ENCODE peak calls at places on chromosomes 4 and X, in five cellular contexts. I is cardiac muscle cell, T is K562, D is osteoblast, N is heart right ventricle. W is an unnamed sample.

GRCh38 chr4:20831746-20832145 is 131.5 kb downstream of the PACRGL start:
- DNase-seq in I (no peak), T (no peak), D (no peak), N (no peak), W (no peak)

GRCh38 chr4:184961693-184962092 is 56.6 kb upstream of the HELT start:
- DNase-seq in I (no peak), T (peak; percentile 57), D (no peak), N (no peak), W (no peak)

GRCh38 chr4:35800669-35801068 is 443.6 kb downstream of the ARAP2 start:
- DNase-seq in I (no peak), T (no peak), D (no peak), N (no peak), W (no peak)

GRCh38 chr4:83556006-83556712 is 20.3 kb downstream of the GPAT3 start:
- DNase-seq in I (no peak), T (no peak), D (no peak), N (no peak), W (no peak)

GRCh38 chrX:43139645-43140044 is 361.7 kb upstream of the PPP1R2C start:
- DNase-seq in I (no peak), T (no peak), D (no peak), N (no peak), W (no peak)

GRCh38 chrX:56785442-56785841 is 56.4 kb downstream of the NBDY start:
- DNase-seq in I (no peak), T (no peak), D (no peak), N (no peak), W (no peak)

GRCh38 chr4:3384391-3384770 is 57.4 kb upstream of the HGFAC start:
- DNase-seq in I (no peak), T (no peak), D (peak; percentile 21), N (no peak), W (no peak)

GRCh38 chr4:19026281-19026680 is 1004.7 kb upstream of the LCORL start:
- DNase-seq in I (no peak), T (no peak), D (no peak), N (no peak), W (peak; percentile 35)

GRCh38 chr4:76585897-76586360 is 150.9 kb downstream of the SHROOM3 start:
- DNase-seq in I (peak; percentile 85), T (peak; percentile 11), D (no peak), N (peak; percentile 74), W (peak; percentile 89)

GRCh38 chr4:180953572-180953971 is 1289.6 kb upstream of the TENM3 start:
- DNase-seq in I (no peak), T (no peak), D (peak; percentile 60), N (no peak), W (no peak)

GRCh38 chrX:102808336-102808735 is 87.8 kb downstream of the GPRASP3 start:
- DNase-seq in I (no peak), T (no peak), D (no peak), N (no peak), W (no peak)

GRCh38 chr4:4734425-4734824 is 125.0 kb upstream of the MSX1 start:
- DNase-seq in I (no peak), T (no peak), D (no peak), N (no peak), W (no peak)

GRCh38 chr4:133156096-133156495 is 7.0 kb downstream of the PCDH10 start:
- DNase-seq in I (no peak), T (no peak), D (no peak), N (no peak), W (no peak)

GRCh38 chr4:24274401-24275035 is 309.8 kb downstream of the DHX15 start:
- DNase-seq in I (no peak), T (no peak), D (peak; percentile 60), N (no peak), W (no peak)

GRCh38 chrX:4706961-4707360 is 993.5 kb upstream of the PRKX start:
- DNase-seq in I (no peak), T (no peak), D (no peak), N (no peak), W (no peak)

GRCh38 chr4:189804884-189805283 is 135.8 kb upstream of the FRG1 start:
- DNase-seq in I (no peak), T (no peak), D (no peak), N (peak; percentile 44), W (no peak)

GRCh38 chr4:7539659-7540058 is 104.9 kb upstream of the PSAPL1 start:
- DNase-seq in I (no peak), T (peak; percentile 62), D (peak; percentile 71), N (no peak), W (no peak)

GRCh38 chr4:104451573-104451972 is 43.1 kb downstream of the CXXC4 start:
- DNase-seq in I (peak; percentile 48), T (no peak), D (no peak), N (no peak), W (no peak)

GRCh38 chrX:54540289-54540688 is 10.3 kb downstream of the GNL3L start:
- DNase-seq in I (no peak), T (no peak), D (peak; percentile 93), N (no peak), W (no peak)

GRCh38 chr4:155999743-156000142 is 46.1 kb upstream of the CTSO start:
- DNase-seq in I (peak; percentile 67), T (no peak), D (peak; percentile 69), N (peak; percentile 13), W (no peak)

GRCh38 chr4:147776600-147777175 is 44.8 kb downstream of the ARHGAP10 start:
- DNase-seq in I (no peak), T (no peak), D (no peak), N (no peak), W (no peak)

GRCh38 chr4:80566203-80566872 is 230.8 kb downstream of the CFAP299 start:
- DNase-seq in I (no peak), T (no peak), D (no peak), N (no peak), W (no peak)

GRCh38 chrX:70525733-70526132 is 81.1 kb downstream of the DLG3 start:
- DNase-seq in I (no peak), T (no peak), D (no peak), N (no peak), W (peak; percentile 77)

GRCh38 chr4:87502580-87503238 is 26.5 kb downstream of the SPARCL1 start:
- DNase-seq in I (no peak), T (no peak), D (no peak), N (no peak), W (no peak)

GRCh38 chrX:50799531-50799961 is 14.4 kb downstream of the SHROOM4 start:
- DNase-seq in I (no peak), T (no peak), D (no peak), N (no peak), W (no peak)

GRCh38 chr4:41436365-41437263 is 101.3 kb upstream of the LIMCH1 start:
- DNase-seq in I (no peak), T (no peak), D (no peak), N (no peak), W (no peak)
- H3K4me1 ChIP-seq in I (no peaks in the 10 kb centered on the region), T (no peaks in the 10 kb centered on the region), D (peaks cover 5% of the 10 kb centered on the region), N (peaks cover 82% of the 10 kb centered on the region), W (peaks cover 26% of the 10 kb centered on the region)

GRCh38 chr4:46830971-46831454 is 78.0 kb downstream of the COX7B2 start:
- DNase-seq in I (no peak), T (no peak), D (no peak), N (peak; percentile 11), W (no peak)
- TF ChIP-seq CTCF in I (no peak), T (no peak), D (no peak), N (no peak), W (no peak)

GRCh38 chr4:1492636-1493539 is 86.6 kb upstream of the NKX1-1 start:
- DNase-seq in I (no peak), T (no peak), D (peak; percentile 82), N (no peak), W (no peak)
- H3K27me3 ChIP-seq in I (no peaks in the 10 kb centered on the region), T (peaks cover 39% of the 10 kb centered on the region), D (peaks cover 8% of the 10 kb centered on the region), N (peaks cover 6% of the 10 kb centered on the region), W (no peaks in the 10 kb centered on the region)

DNA sequence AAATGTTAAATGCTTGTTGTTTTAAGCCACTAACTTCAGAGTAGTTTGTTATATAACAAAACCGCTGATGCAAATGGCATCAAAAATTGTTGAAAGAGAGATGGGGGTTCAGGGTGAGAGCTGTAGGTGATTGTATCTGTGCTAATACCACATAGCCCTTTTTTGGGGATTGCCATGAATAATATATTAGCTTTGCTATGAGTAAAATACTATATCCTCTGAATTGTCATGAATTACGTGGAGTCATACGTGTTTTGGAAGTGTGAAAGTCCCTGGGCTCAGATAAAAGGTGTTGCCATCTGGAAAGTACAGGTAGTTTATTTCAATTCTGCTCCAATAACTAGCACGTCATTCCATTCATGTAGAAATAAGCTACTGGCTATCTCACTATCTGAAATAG is 30.6 kb downstream of the DYNLT3 start:
- DNase-seq in I (no peak), T (no peak), D (no peak), N (no peak), W (no peak)
- H3K4me1 ChIP-seq in I (no peaks in the 10 kb centered on the region), T (no peaks in the 10 kb centered on the region), D (no peaks in the 10 kb centered on the region), N (no peaks in the 10 kb centered on the region), W (no peaks in the 10 kb centered on the region)

DNA sequence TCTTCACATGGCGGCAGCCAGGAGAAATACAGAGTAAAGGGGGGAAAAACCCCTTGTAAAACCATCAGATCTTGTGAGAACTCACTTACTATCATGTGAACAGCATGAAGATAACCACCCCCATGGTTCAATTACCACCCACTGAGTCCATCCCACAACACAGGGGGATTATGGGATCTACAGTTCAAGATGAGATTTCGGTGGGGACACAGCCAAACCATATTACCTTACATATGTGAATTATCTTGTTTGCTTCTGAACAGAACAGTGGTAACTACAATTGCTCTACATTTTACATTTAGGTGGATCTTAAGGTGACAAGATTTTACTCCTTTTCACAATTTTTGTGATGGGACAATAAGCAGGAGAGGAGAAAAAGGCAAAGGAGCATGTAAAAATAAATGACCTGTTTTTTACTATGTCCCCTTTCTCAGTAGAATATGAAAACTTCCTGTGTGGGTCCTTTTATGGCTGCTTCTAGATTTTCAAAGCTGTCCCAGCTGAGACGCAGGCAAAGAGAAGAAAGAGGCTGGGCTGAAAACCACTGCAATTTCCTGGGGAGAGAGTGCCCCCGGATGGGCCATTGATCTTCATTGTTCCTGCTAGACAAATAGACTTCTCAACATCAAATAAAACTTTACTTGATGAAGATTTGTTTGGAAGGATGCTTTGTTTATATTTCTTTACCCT is 45.9 kb upstream of the PGM2 start:
- DNase-seq in I (no peak), T (no peak), D (no peak), N (no peak), W (no peak)
- TF ChIP-seq CTCF in I (peak; percentile 27), T (no peak), D (peak; percentile 20), N (peak; percentile 38), W (no peak)